ENCODE peak calls at places on chromosome 1, in eight cellular contexts. X is CD8-positive, alpha-beta T cell; Y is stomach; J is Peyer's patch; Q is prostate gland; G is MM.1S; U is mesendoderm; B is lung. Z is an unnamed sample.

GRCh38 chr1:172903581-172904220 is 147.0 kb downstream of the TNFSF18 start:
- DNase-seq in B (no peak), X (no peak), Y (no peak), Q (no peak), U (no peak), J (no peak), G (no peak), Z (no peak)

GRCh38 chr1:117639741-117640140 is 33.9 kb downstream of the TENT5C start:
- DNase-seq in J (peak; percentile 13), U (no peak), Q (no peak), G (no peak), Y (no peak), B (no peak), X (peak; percentile 4), Z (no peak)

GRCh38 chr1:216740334-216740733 is 17.1 kb upstream of the ESRRG start:
- DNase-seq in Q (no peak), Y (no peak), X (no peak), J (no peak), U (no peak), G (no peak), B (no peak), Z (no peak)

GRCh38 chr1:211734359-211734758 is 58.9 kb upstream of the NEK2 start:
- DNase-seq in Y (no peak), X (no peak), J (no peak), U (no peak), Q (no peak), B (no peak), G (no peak), Z (peak; percentile 20)

GRCh38 chr1:110356379-110356778 is 17.2 kb downstream of the RBM15 start:
- DNase-seq in B (no peak), J (no peak), G (no peak), Y (no peak), X (no peak), Q (peak; percentile 20), U (no peak), Z (peak; percentile 54)

GRCh38 chr1:149848340-149848771 is 51.0 kb upstream of the BOLA1 start:
- DNase-seq in J (peak; percentile 15), Q (peak; percentile 3), Y (no peak), U (peak; percentile 23), B (no peak), G (peak; percentile 5), X (no peak), Z (peak; percentile 62)

GRCh38 chr1:210487021-210487420 is 158.3 kb downstream of the HHAT start:
- DNase-seq in X (no peak), J (no peak), Y (no peak), U (no peak), Q (no peak), G (no peak), B (no peak), Z (no peak)

GRCh38 chr1:50978852-50979781 is 9.1 kb downstream of the CDKN2C start:
- DNase-seq in X (no peak), J (no peak), G (peak; percentile 46), B (no peak), U (peak; percentile 22), Q (no peak), Y (no peak), Z (peak; percentile 73)

GRCh38 chr1:98677288-98677687 is 15.8 kb downstream of the SNX7 start:
- DNase-seq in B (no peak), U (no peak), X (no peak), J (no peak), Q (peak; percentile 16), G (no peak), Y (peak; percentile 38), Z (no peak)

GRCh38 chr1:248817065-248817464 is 8.7 kb downstream of the SH3BP5L start:
- DNase-seq in J (no peak), U (no peak), G (no peak), B (no peak), X (no peak), Y (no peak), Q (no peak), Z (no peak)

GRCh38 chr1:164640673-164641352 is 81.8 kb downstream of the PBX1 start:
- DNase-seq in J (no peak), B (no peak), U (no peak), X (no peak), Q (no peak), Y (peak; percentile 43), G (no peak), Z (no peak)

GRCh38 chr1:161885013-161885412 is 118.9 kb downstream of the ATF6 start:
- DNase-seq in X (no peak), J (no peak), Q (no peak), Y (no peak), U (no peak), B (no peak), G (no peak), Z (no peak)

GRCh38 chr1:10733967-10734366 is 62.5 kb downstream of the CASZ1 start:
- DNase-seq in J (no peak), G (no peak), Q (no peak), B (peak; percentile 69), U (no peak), Y (no peak), X (no peak), Z (no peak)

GRCh38 chr1:27588256-27589232 is 15.4 kb downstream of the AHDC1 start:
- DNase-seq in Q (no peak), X (no peak), Y (no peak), U (no peak), B (no peak), J (no peak), G (no peak), Z (no peak)

GRCh38 chr1:2151252-2151651 is 43.3 kb downstream of the FAAP20 start:
- DNase-seq in B (no peak), Y (no peak), G (no peak), U (no peak), Q (no peak), J (no peak), X (no peak), Z (no peak)

GRCh38 chr1:203871114-203871875 is 9.9 kb downstream of the SNRPE start:
- DNase-seq in U (peak; percentile 82), G (peak; percentile 52), X (no peak), Y (no peak), B (no peak), J (no peak), Q (peak; percentile 60), Z (peak; percentile 41)

GRCh38 chr1:40182956-40183710 is 21.9 kb downstream of the RLF start:
- DNase-seq in X (no peak), U (peak; percentile 62), B (no peak), J (peak; percentile 28), Q (no peak), Y (no peak), G (no peak), Z (no peak)

GRCh38 chr1:3881191-3881475 is 18.9 kb downstream of the C1orf174 start:
- DNase-seq in J (no peak), G (no peak), X (no peak), B (no peak), Y (no peak), U (no peak), Q (no peak), Z (no peak)

DNA sequence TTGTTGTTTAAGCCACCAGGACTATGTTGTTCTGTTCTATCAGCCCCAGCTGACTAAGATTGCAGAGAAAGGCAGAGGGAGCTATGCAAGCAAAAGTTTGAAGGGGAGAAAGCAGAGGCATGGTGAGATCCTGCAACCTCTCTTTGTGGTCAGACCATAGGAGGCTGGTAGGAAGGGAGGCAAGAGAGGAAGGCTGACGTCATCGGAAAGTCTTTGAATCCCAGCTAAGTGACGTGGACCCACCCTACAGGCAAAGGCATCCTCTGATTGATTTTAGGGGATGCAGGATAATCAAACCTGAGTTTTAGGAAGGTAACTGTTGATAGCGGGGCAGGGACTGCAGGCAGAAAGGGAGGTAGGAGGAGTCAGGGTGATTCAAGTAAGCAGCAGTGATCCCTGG is 23.3 kb upstream of the TNNI1 start:
- DNase-seq in U (peak; percentile 53), Y (no peak), G (no peak), X (no peak), B (no peak), Q (no peak), J (no peak), Z (no peak)
- H3K27ac ChIP-seq in U (no peak overlapping the region), Y (no peak overlapping the region), G (no peak overlapping the region), X (no peak overlapping the region), B (no peak overlapping the region), Q (no peak overlapping the region), J (no peak overlapping the region), Z (no peak overlapping the region)

DNA sequence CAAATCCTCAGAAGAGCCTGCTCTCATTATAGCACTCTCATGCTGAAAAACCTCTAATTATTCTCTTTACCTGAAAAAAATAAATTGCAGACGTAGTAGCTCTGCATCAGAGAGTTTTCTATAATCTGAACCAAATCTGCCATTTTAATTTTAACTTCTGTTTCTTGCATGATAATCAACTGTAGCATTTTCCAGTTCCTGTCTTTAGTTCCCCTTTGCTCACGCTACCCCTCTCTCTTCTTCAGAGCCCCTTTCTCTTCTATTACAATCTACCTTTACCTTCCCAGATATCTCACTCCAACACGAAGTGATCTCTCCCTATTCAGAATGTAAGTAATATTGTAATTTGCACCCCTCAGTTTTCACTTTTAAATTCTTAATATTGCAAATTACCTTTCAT is 31.4 kb downstream of the FMO1 start:
- DNase-seq in Y (no peak), J (no peak), G (no peak), B (no peak), X (no peak), U (no peak), Q (no peak), Z (no peak)
- H3K4me1 ChIP-seq in Y (no peaks in the 10 kb centered on the region), J (no peaks in the 10 kb centered on the region), G (no peaks in the 10 kb centered on the region), B (no peaks in the 10 kb centered on the region), X (no peaks in the 10 kb centered on the region), U (no peaks in the 10 kb centered on the region), Q (no peaks in the 10 kb centered on the region), Z (no peaks in the 10 kb centered on the region)

DNA sequence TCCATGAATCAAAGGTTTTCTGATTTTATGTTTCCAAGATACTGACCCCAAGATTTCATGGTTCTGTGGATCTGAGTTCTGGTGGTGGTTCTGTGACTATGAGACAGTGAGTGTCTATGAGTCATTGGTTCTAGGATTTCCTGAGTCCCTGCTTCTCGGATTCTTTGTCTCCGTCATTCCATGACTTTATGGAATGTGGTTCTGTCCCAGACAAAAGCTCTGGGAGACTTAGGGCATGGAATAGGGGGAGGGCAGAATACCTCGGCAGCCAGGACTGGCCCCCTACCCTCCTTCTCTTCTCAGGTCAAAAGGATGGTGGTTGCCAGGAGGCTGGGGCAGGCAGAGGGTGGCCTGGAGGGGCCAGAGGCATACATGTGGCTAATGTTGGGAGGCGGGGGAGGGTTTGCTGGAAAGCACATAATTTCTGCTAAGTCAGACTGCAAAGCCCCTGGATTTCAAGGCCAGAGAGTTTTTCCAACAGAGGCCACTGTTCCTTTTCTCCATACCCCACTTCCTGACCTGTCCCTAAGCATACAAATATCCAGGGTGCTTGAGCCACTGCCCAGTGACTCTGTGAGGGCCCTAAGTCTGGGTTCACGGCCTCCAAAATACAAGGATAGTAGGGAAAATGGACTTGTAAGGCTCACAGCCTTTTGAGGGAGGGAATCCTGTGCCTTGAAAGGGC is 17.2 kb downstream of the CDCP2 start:
- DNase-seq in Y (no peak), X (no peak), G (no peak), Q (no peak), U (peak; percentile 76), B (no peak), J (no peak), Z (no peak)
- H3K27ac ChIP-seq in Y (no peak overlapping the region), X (no peak overlapping the region), G (no peak overlapping the region), Q (no peak overlapping the region), U (peak overlapping the region; percentile 56), B (no peak overlapping the region), J (no peak overlapping the region), Z (no peak overlapping the region)

DNA sequence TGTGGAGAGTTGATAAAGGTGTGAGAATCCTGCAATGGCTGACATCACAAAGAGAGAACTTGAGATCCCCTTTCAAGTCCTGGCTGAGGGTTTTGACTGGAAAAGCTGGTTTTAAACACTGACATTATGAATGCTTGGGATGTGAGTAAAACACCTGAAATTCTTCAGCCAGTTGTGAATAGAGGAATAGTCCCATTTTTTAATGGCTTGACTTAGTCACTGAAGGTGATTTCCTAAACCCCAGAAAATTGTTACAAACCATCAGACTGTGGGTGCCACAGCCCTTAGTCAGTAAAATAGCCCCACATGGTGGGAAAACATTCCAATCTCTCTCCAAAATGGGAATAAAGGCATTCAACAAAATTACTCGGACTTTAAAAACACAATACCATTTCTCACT is 107.7 kb upstream of the LMO4 start:
- DNase-seq in U (peak; percentile 36), B (no peak), Y (no peak), G (no peak), J (no peak), Q (no peak), X (no peak), Z (no peak)
- H3K4me1 ChIP-seq in U (no peaks in the 10 kb centered on the region), B (no peaks in the 10 kb centered on the region), Y (peaks cover 2% of the 10 kb centered on the region), G (peaks cover 16% of the 10 kb centered on the region), J (no peaks in the 10 kb centered on the region), Q (no peaks in the 10 kb centered on the region), X (no peaks in the 10 kb centered on the region), Z (no peaks in the 10 kb centered on the region)

Z was measured in small intestine.